ENCODE peak calls at places on chromosomes 7 and 10, in ten cellular contexts. Q, P, L, B, I, S, Z, U, N and O are unnamed samples.

GRCh38 chr10:110138197-110138812 is 69.1 kb upstream of the MXI1 start:
- DNase-seq in Z (peak; percentile 35), P (no peak), U (peak; percentile 29), Q (peak; percentile 92), B (peak; percentile 79), I (no peak), S (peak; percentile 82), L (peak; percentile 16), N (peak; percentile 65), O (no peak)

GRCh38 chr10:22259280-22259679 is 41.5 kb upstream of the EBLN1 start:
- DNase-seq in U (no peak), I (no peak), N (no peak), L (no peak), P (no peak), S (peak; percentile 21), B (peak; percentile 33), Z (no peak), Q (peak; percentile 48), O (no peak)

GRCh38 chr7:33108591-33108930 is 643 bp downstream of the RP9 start:
- DNase-seq in P (no peak), S (no peak), B (peak; percentile 37), I (no peak), U (no peak), Q (peak; percentile 46), N (no peak), L (no peak), Z (no peak), O (peak; percentile 57)

GRCh38 chr10:125159486-125159931 is 854 bp downstream of the CTBP2 start:
- DNase-seq in U (no peak), N (no peak), P (no peak), S (no peak), B (peak; percentile 71), Q (no peak), I (peak; percentile 46), Z (no peak), L (no peak), O (no peak)

GRCh38 chr10:117334921-117335320 is 40.3 kb downstream of the PDZD8 start:
- DNase-seq in P (no peak), Q (no peak), N (no peak), B (no peak), L (no peak), Z (no peak), U (no peak), I (no peak), S (peak; percentile 21), O (no peak)

GRCh38 chr10:132062641-132063390 is 2.9 kb upstream of the JAKMIP3 start:
- DNase-seq in B (no peak), N (no peak), Z (no peak), S (no peak), L (no peak), I (no peak), P (no peak), U (no peak), Q (no peak), O (no peak)

GRCh38 chr7:77427996-77428603 is 12.0 kb upstream of the GSAP start:
- DNase-seq in S (peak; percentile 60), B (peak; percentile 28), P (no peak), Q (peak; percentile 11), N (no peak), I (no peak), U (no peak), L (peak; percentile 63), Z (no peak), O (no peak)

GRCh38 chr7:44460325-44460724 is 30.1 kb downstream of the NUDCD3 start:
- DNase-seq in I (no peak), Z (no peak), B (no peak), L (no peak), U (no peak), S (no peak), N (no peak), Q (no peak), P (no peak), O (peak; percentile 17)

GRCh38 chr7:89104748-89105685 is 309.5 kb upstream of the TEX47 start:
- DNase-seq in I (no peak), N (no peak), U (no peak), P (no peak), B (no peak), Z (no peak), S (no peak), L (no peak), Q (no peak), O (no peak)

GRCh38 chr10:3068201-3068967 is 1.0 kb downstream of the PFKP start:
- DNase-seq in U (no peak), S (peak; percentile 72), N (no peak), L (peak; percentile 48), I (peak; percentile 70), P (no peak), Q (peak; percentile 68), Z (no peak), B (peak; percentile 69), O (peak; percentile 53)

GRCh38 chr10:132207536-132208488 is 21.1 kb downstream of the DPYSL4 start:
- DNase-seq in B (no peak), Q (no peak), U (no peak), N (no peak), I (no peak), L (no peak), Z (no peak), S (no peak), P (no peak), O (no peak)

GRCh38 chr7:122298618-122299017 is 5.9 kb downstream of the FEZF1 start:
- DNase-seq in P (no peak), S (no peak), N (no peak), Z (no peak), B (no peak), L (no peak), I (no peak), U (no peak), Q (no peak), O (no peak)

GRCh38 chr10:102408081-102408727 is 10.4 kb downstream of the PSD start:
- DNase-seq in N (no peak), Q (no peak), Z (no peak), U (no peak), L (no peak), B (no peak), S (no peak), I (no peak), P (no peak), O (no peak)

GRCh38 chr10:127402596-127403409 is 146.3 kb upstream of the NPS start:
- DNase-seq in B (no peak), S (no peak), N (no peak), L (no peak), U (no peak), P (no peak), Z (no peak), Q (no peak), I (no peak), O (no peak)

GRCh38 chr10:35546824-35547225 is 58.3 kb upstream of the GJD4 start:
- DNase-seq in Z (peak; percentile 67), P (no peak), N (no peak), U (peak; percentile 29), L (peak; percentile 46), S (peak; percentile 35), Q (peak; percentile 41), I (no peak), B (peak; percentile 13), O (peak; percentile 13)
- TF ChIP-seq CTCF in Z (peak; percentile 1), P (no peak), N (no peak), U (peak; percentile 16), L (peak; percentile 37), S (peak; percentile 6), Q (peak; percentile 29), I (no peak), B (peak; percentile 17), O (no peak)

DNA sequence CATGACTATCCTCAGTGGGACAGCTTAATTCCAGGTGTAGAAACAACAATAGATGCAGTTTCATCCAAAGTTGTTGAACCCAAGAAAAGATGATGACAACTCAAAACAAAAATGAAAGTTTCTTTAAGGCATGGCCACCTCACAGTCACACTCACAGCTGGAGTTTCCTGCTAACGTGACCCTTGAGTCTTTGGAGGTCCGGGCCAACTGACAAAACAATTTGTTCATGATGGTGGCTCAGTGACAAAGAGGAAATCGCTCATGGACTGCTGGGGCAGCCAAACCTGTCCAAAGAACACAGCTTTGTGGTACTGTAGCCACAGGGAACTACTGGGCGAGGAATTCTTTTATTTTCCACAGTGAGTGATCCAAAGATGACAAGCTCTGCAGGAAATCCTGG is 96.0 kb upstream of the JCAD start:
- DNase-seq in L (peak; percentile 34), I (no peak), U (no peak), Q (no peak), N (no peak), S (peak; percentile 27), Z (no peak), P (no peak), B (no peak), O (no peak)
- TF ChIP-seq CTCF in L (no peak), I (no peak), U (no peak), Q (no peak), N (no peak), S (no peak), Z (no peak), P (no peak), B (no peak), O (no peak)

GRCh38 chr10:14801693-14802092 is 27.0 kb upstream of the FAM107B start:
- DNase-seq in U (no peak), S (no peak), N (no peak), L (no peak), P (no peak), I (no peak), Q (peak; percentile 17), Z (no peak), B (peak; percentile 31), O (no peak)
- TF ChIP-seq CTCF in U (no peak), S (no peak), N (no peak), L (peak; percentile 35), P (no peak), I (no peak), Q (peak; percentile 47), Z (no peak), B (no peak), O (no peak)

DNA sequence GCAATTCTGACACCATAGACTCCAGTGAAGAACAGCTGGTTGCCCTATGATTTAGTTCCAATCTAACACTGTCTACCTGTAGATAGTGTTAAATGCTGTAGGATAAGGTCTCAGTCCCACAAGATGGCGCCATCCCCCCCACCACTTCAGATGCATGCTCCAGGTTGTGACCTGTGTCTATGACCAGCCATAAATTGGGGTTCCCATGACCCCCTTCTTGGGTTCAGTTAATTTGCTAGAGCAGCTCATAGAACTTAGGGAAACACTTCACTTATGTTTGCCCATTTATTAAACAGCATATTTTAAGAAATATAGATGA is 13.1 kb downstream of the CCSER2 start:
- DNase-seq in P (no peak), N (no peak), B (no peak), L (no peak), S (no peak), Q (peak; percentile 35), Z (no peak), I (no peak), U (no peak), O (no peak)
- TF ChIP-seq CTCF in P (no peak), N (no peak), B (peak; percentile 16), L (peak; percentile 15), S (no peak), Q (peak; percentile 59), Z (no peak), I (no peak), U (no peak), O (no peak)

GRCh38 chr10:11533328-11533781 is 78.1 kb downstream of the USP6NL start:
- DNase-seq in N (no peak), S (peak; percentile 44), P (no peak), U (no peak), I (no peak), Q (peak; percentile 79), L (no peak), Z (no peak), B (peak; percentile 34), O (peak; percentile 10)
- TF ChIP-seq CTCF in N (no peak), S (peak; percentile 49), P (peak; percentile 2), U (peak; percentile 46), I (peak; percentile 10), Q (peak; percentile 25), L (peak; percentile 73), Z (peak; percentile 43), B (peak; percentile 36), O (peak; percentile 28)